ENCODE peak calls at places on chromosomes 11 and 22, in six cellular contexts. One of them, this sample, is unnamed.

GRCh38 chr11:111765984-111766833 is at the start of gene PPP2R1B:
- DNase-seq in left ventricle myocardium inferior: peak; percentile 76
- DNase-seq in Karpas-422: peak; percentile 100
- DNase-seq in NCI-H774: peak; percentile 53
- DNase-seq in immature natural killer cell: peak; percentile 70
- DNase-seq in pancreas: peak; percentile 80
- DNase-seq in this sample: peak; percentile 96

GRCh38 chr22:50581950-50582561 is 593 bp downstream of the CHKB start:
- DNase-seq in left ventricle myocardium inferior: no peak
- DNase-seq in Karpas-422: peak; percentile 70
- DNase-seq in NCI-H774: no peak
- DNase-seq in immature natural killer cell: no peak
- DNase-seq in pancreas: no peak
- DNase-seq in this sample: no peak

GRCh38 chr11:121928597-121929580 is 187.1 kb downstream of the BLID start:
- DNase-seq in left ventricle myocardium inferior: no peak
- DNase-seq in Karpas-422: no peak
- DNase-seq in NCI-H774: no peak
- DNase-seq in immature natural killer cell: no peak
- DNase-seq in pancreas: no peak
- DNase-seq in this sample: no peak

GRCh38 chr11:60193687-60194433 is 11.0 kb upstream of the MS4A6A start:
- DNase-seq in left ventricle myocardium inferior: no peak
- DNase-seq in Karpas-422: peak; percentile 88
- DNase-seq in NCI-H774: no peak
- DNase-seq in immature natural killer cell: peak; percentile 38
- DNase-seq in pancreas: peak; percentile 29
- DNase-seq in this sample: no peak

GRCh38 chr22:35915477-35916013 is 113.1 kb downstream of the RBFOX2 start:
- DNase-seq in left ventricle myocardium inferior: no peak
- DNase-seq in Karpas-422: no peak
- DNase-seq in NCI-H774: no peak
- DNase-seq in immature natural killer cell: no peak
- DNase-seq in pancreas: no peak
- DNase-seq in this sample: no peak

GRCh38 chr11:121291896-121292502 is 572 bp upstream of the SC5D start:
- DNase-seq in left ventricle myocardium inferior: no peak
- DNase-seq in Karpas-422: peak; percentile 53
- DNase-seq in NCI-H774: peak; percentile 35
- DNase-seq in immature natural killer cell: no peak
- DNase-seq in pancreas: no peak
- DNase-seq in this sample: no peak

GRCh38 chr11:3920148-3920852 is 64.8 kb downstream of the STIM1 start:
- DNase-seq in left ventricle myocardium inferior: no peak
- DNase-seq in Karpas-422: peak; percentile 90
- DNase-seq in NCI-H774: no peak
- DNase-seq in immature natural killer cell: peak; percentile 64
- DNase-seq in pancreas: no peak
- DNase-seq in this sample: peak; percentile 90

GRCh38 chr11:47499614-47500013 is 50.7 kb upstream of the RAPSN start:
- DNase-seq in left ventricle myocardium inferior: no peak
- DNase-seq in Karpas-422: no peak
- DNase-seq in NCI-H774: no peak
- DNase-seq in immature natural killer cell: no peak
- DNase-seq in pancreas: no peak
- DNase-seq in this sample: no peak

GRCh38 chr11:132125855-132126841 is 755.7 kb downstream of the NTM start:
- DNase-seq in left ventricle myocardium inferior: no peak
- DNase-seq in Karpas-422: no peak
- DNase-seq in NCI-H774: no peak
- DNase-seq in immature natural killer cell: no peak
- DNase-seq in pancreas: no peak
- DNase-seq in this sample: no peak

GRCh38 chr11:76769645-76770586 is 13.2 kb upstream of the TSKU start:
- DNase-seq in left ventricle myocardium inferior: no peak
- DNase-seq in Karpas-422: no peak
- DNase-seq in NCI-H774: no peak
- DNase-seq in immature natural killer cell: no peak
- DNase-seq in pancreas: peak; percentile 74
- DNase-seq in this sample: no peak

GRCh38 chr22:28024422-28024888 is 105.4 kb upstream of the PITPNB start:
- DNase-seq in left ventricle myocardium inferior: peak; percentile 15
- DNase-seq in Karpas-422: no peak
- DNase-seq in NCI-H774: no peak
- DNase-seq in immature natural killer cell: no peak
- DNase-seq in pancreas: no peak
- DNase-seq in this sample: no peak

GRCh38 chr11:125270711-125271110 is 106.2 kb downstream of the PKNOX2 start:
- DNase-seq in left ventricle myocardium inferior: no peak
- DNase-seq in Karpas-422: no peak
- DNase-seq in NCI-H774: no peak
- DNase-seq in immature natural killer cell: no peak
- DNase-seq in pancreas: no peak
- DNase-seq in this sample: no peak

GRCh38 chr22:35629406-35630234 is 12.5 kb upstream of the MB start:
- DNase-seq in left ventricle myocardium inferior: no peak
- DNase-seq in Karpas-422: peak; percentile 31
- DNase-seq in NCI-H774: no peak
- DNase-seq in immature natural killer cell: peak; percentile 26
- DNase-seq in pancreas: no peak
- DNase-seq in this sample: peak; percentile 65

GRCh38 chr11:70668204-70669202 is 270.2 kb downstream of the CTTN start:
- DNase-seq in left ventricle myocardium inferior: no peak
- DNase-seq in Karpas-422: no peak
- DNase-seq in NCI-H774: no peak
- DNase-seq in immature natural killer cell: no peak
- DNase-seq in pancreas: no peak
- DNase-seq in this sample: no peak

GRCh38 chr11:63763506-63764200 is 4.9 kb downstream of the ZFTA start:
- DNase-seq in left ventricle myocardium inferior: peak; percentile 33
- DNase-seq in Karpas-422: no peak
- DNase-seq in NCI-H774: no peak
- DNase-seq in immature natural killer cell: no peak
- DNase-seq in pancreas: peak; percentile 47
- DNase-seq in this sample: no peak

GRCh38 chr22:42066937-42067336 is 3.7 kb downstream of the NAGA start:
- DNase-seq in left ventricle myocardium inferior: no peak
- DNase-seq in Karpas-422: no peak
- DNase-seq in NCI-H774: no peak
- DNase-seq in immature natural killer cell: no peak
- DNase-seq in pancreas: no peak
- DNase-seq in this sample: peak; percentile 76

GRCh38 chr11:13207665-13208594 is 69.7 kb upstream of the BMAL1 start:
- DNase-seq in left ventricle myocardium inferior: no peak
- DNase-seq in Karpas-422: no peak
- DNase-seq in NCI-H774: peak; percentile 7
- DNase-seq in immature natural killer cell: peak; percentile 17
- DNase-seq in pancreas: no peak
- DNase-seq in this sample: no peak

GRCh38 chr11:86799680-86800075 is 664 bp upstream of the PRSS23 start:
- DNase-seq in left ventricle myocardium inferior: no peak
- DNase-seq in Karpas-422: no peak
- DNase-seq in NCI-H774: no peak
- DNase-seq in immature natural killer cell: no peak
- DNase-seq in pancreas: no peak
- DNase-seq in this sample: no peak

GRCh38 chr11:63639195-63639832 is 25.1 kb upstream of the PLAAT3 start:
- DNase-seq in left ventricle myocardium inferior: no peak
- DNase-seq in Karpas-422: peak; percentile 57
- DNase-seq in NCI-H774: no peak
- DNase-seq in immature natural killer cell: peak; percentile 17
- DNase-seq in pancreas: no peak
- DNase-seq in this sample: no peak

GRCh38 chr11:18618341-18619025 is 15.7 kb downstream of the SPTY2D1 start:
- DNase-seq in left ventricle myocardium inferior: no peak
- DNase-seq in Karpas-422: no peak
- DNase-seq in NCI-H774: no peak
- DNase-seq in immature natural killer cell: no peak
- DNase-seq in pancreas: no peak
- DNase-seq in this sample: no peak

GRCh38 chr11:779955-780532 is 2.8 kb upstream of the GATD1 start:
- DNase-seq in left ventricle myocardium inferior: no peak
- DNase-seq in Karpas-422: no peak
- DNase-seq in NCI-H774: no peak
- DNase-seq in immature natural killer cell: no peak
- DNase-seq in pancreas: no peak
- DNase-seq in this sample: no peak

GRCh38 chr11:36744375-36745168 is 146.5 kb upstream of the RAG2 start:
- DNase-seq in left ventricle myocardium inferior: peak; percentile 72
- DNase-seq in Karpas-422: peak; percentile 83
- DNase-seq in NCI-H774: peak; percentile 15
- DNase-seq in immature natural killer cell: peak; percentile 42
- DNase-seq in pancreas: peak; percentile 73
- DNase-seq in this sample: peak; percentile 90

This sample was measured in lower leg skin.